ENCODE peak calls at places on chromosomes 3 and 15, in nine cellular contexts. H, I, B, M, T, R, G, C and U are unnamed samples.
A peak's percentile ranks its signal among the peaks of the same experiment; 100 is the strongest.

GRCh38 chr15:25410649-25411048 is 28.2 kb downstream of the UBE3A start:
- DNase-seq in H (no peak), I (no peak), B (no peak), M (no peak), T (peak; percentile 58), R (no peak), G (peak; percentile 36), C (no peak), U (no peak)

GRCh38 chr3:59658236-59658635 is 608.4 kb upstream of the CFAP20DC start:
- DNase-seq in H (no peak), I (no peak), B (no peak), M (no peak), T (no peak), R (no peak), G (no peak), C (no peak), U (no peak)

GRCh38 chr3:20225769-20226168 is 39.8 kb upstream of the SGO1 start:
- DNase-seq in H (peak; percentile 59), I (no peak), B (no peak), M (no peak), T (peak; percentile 47), R (no peak), G (no peak), C (no peak), U (no peak)

GRCh38 chr3:150334974-150335373 is 73.1 kb upstream of the TSC22D2 start:
- DNase-seq in H (no peak), I (no peak), B (no peak), M (no peak), T (no peak), R (no peak), G (no peak), C (no peak), U (no peak)

GRCh38 chr3:6326760-6327159 is 534.2 kb upstream of the GRM7 start:
- DNase-seq in H (no peak), I (no peak), B (no peak), M (no peak), T (no peak), R (no peak), G (no peak), C (no peak), U (no peak)

GRCh38 chr3:180934638-180935037 is 22.2 kb downstream of the FXR1 start:
- DNase-seq in H (no peak), I (no peak), B (no peak), M (no peak), T (peak; percentile 57), R (no peak), G (no peak), C (no peak), U (no peak)

GRCh38 chr15:28182216-28182615 is 83.1 kb upstream of the OCA2 start:
- DNase-seq in H (no peak), I (no peak), B (no peak), M (no peak), T (no peak), R (no peak), G (no peak), C (no peak), U (no peak)

GRCh38 chr15:75121547-75121946 is 80.1 kb upstream of the C15orf39 start:
- DNase-seq in H (no peak), I (no peak), B (no peak), M (no peak), T (no peak), R (no peak), G (no peak), C (no peak), U (no peak)

GRCh38 chr15:48373855-48374421 is 42.7 kb downstream of the DUT start:
- DNase-seq in H (peak; percentile 88), I (peak; percentile 42), B (no peak), M (peak; percentile 60), T (peak; percentile 91), R (no peak), G (no peak), C (peak; percentile 63), U (no peak)

GRCh38 chr15:95106781-95107180 is 875.4 kb downstream of the MCTP2 start:
- DNase-seq in H (no peak), I (no peak), B (no peak), M (no peak), T (no peak), R (no peak), G (no peak), C (no peak), U (no peak)

GRCh38 chr15:95495033-95495541 is 835.4 kb upstream of the NR2F2 start:
- DNase-seq in H (no peak), I (no peak), B (no peak), M (no peak), T (no peak), R (no peak), G (no peak), C (no peak), U (no peak)

GRCh38 chr3:56254835-56255234 is 213.4 kb downstream of the ERC2 start:
- DNase-seq in H (no peak), I (no peak), B (no peak), M (no peak), T (no peak), R (no peak), G (no peak), C (no peak), U (no peak)

GRCh38 chr3:61564405-61565059 is 3.2 kb downstream of the PTPRG start:
- DNase-seq in H (peak; percentile 79), I (no peak), B (no peak), M (peak; percentile 90), T (peak; percentile 73), R (peak; percentile 74), G (peak; percentile 27), C (no peak), U (peak; percentile 94)

DNA sequence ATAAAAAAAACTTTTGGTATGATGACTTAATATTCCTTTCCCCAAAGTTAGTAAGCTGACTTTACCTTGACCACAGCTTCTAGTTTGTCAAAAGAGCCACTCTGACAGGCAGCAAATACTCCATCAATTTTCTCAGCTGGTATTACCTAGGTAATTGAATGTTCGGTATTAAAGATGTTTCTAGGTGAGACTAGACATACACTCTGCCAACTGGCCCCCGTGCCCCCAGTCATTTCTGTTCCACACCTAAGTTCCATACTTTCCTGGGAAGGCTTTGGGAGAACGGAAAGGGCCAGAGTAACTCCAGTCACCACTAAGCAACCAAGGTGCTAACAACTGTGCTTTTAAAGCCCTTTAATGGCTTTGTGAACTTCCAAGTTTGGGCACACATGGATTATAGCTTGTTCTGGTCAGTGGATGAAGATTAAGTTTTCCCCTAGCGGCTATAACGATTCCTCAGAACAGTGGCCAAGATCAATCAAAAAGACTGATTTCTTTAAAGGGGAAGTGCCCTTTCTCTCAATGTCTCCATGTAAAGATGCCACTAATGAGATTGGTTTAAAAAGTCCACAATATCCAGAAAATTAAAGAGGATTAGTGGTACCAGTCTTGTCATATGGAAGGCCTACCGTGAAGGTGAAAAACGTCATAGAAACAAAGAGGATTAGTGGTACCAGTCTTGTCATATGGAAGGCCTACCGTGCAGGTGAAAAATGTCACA is 7.0 kb downstream of the EIF4A2 start:
- DNase-seq in H (peak; percentile 53), I (no peak), B (no peak), M (no peak), T (peak; percentile 72), R (no peak), G (no peak), C (no peak), U (no peak)
- TF ChIP-seq CTCF in H (no peak), I (no peak), B (no peak), M (no peak), T (peak; percentile 28), R (no peak), G (no peak), C (no peak), U (peak; percentile 34)

GRCh38 chr15:80059786-80060489 is 462 bp downstream of the ZFAND6 start:
- DNase-seq in H (no peak), I (no peak), B (no peak), M (no peak), T (peak; percentile 16), R (no peak), G (no peak), C (peak; percentile 78), U (no peak)

GRCh38 chr15:80058044-80058443 is 1.4 kb upstream of the ZFAND6 start:
- DNase-seq in H (no peak), I (no peak), B (no peak), M (no peak), T (no peak), R (no peak), G (no peak), C (no peak), U (no peak)

GRCh38 chr15:80055933-80056332 is 3.5 kb upstream of the ZFAND6 start:
- DNase-seq in H (no peak), I (no peak), B (no peak), M (no peak), T (no peak), R (no peak), G (no peak), C (no peak), U (no peak)

GRCh38 chr15:80061581-80061980 is 2.1 kb downstream of the ZFAND6 start:
- DNase-seq in H (no peak), I (no peak), B (no peak), M (no peak), T (peak; percentile 29), R (no peak), G (no peak), C (no peak), U (no peak)

GRCh38 chr15:80058851-80059785 is at the start of gene ZFAND6:
- DNase-seq in H (peak; percentile 96), I (peak; percentile 69), B (peak; percentile 88), M (peak; percentile 98), T (peak; percentile 86), R (peak; percentile 95), G (peak; percentile 72), C (peak; percentile 97), U (peak; percentile 96)
- TF ChIP-seq CTCF in H (no peak), I (no peak), B (no peak), M (no peak), T (no peak), R (no peak), G (peak; percentile 10), C (peak; percentile 32), U (no peak)

GRCh38 chr15:60964527-60964926 is 264.6 kb downstream of the RORA start:
- DNase-seq in H (no peak), I (no peak), B (no peak), M (no peak), T (no peak), R (peak; percentile 56), G (no peak), C (no peak), U (no peak)
- TF ChIP-seq CTCF in H (no peak), I (no peak), B (no peak), M (no peak), T (no peak), R (peak; percentile 23), G (no peak), C (no peak), U (no peak)

DNA sequence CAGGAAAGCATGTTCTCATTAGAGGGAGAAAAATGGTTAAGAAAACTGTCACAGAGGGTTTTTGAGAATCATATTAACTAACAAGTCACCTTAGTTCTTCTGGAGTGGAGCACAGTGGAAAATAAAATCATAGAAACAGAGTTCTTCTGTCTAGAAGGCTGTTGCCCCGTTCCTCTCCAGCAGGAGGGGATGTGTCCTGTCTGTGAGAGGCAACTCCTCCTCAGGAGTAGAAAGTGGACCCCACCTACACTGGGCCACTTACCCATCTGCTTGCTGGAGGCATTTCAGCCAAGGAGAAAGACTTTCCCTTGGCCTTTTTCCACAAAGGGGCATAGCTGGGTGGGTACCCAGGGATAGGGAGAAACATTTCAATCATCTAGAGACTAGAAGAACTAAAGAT is 106.6 kb downstream of the SSR3 start:
- DNase-seq in H (peak; percentile 43), I (no peak), B (peak; percentile 6), M (no peak), T (peak; percentile 62), R (no peak), G (no peak), C (no peak), U (no peak)
- TF ChIP-seq CTCF in H (peak; percentile 73), I (peak; percentile 48), B (peak; percentile 30), M (no peak), T (peak; percentile 78), R (no peak), G (peak; percentile 71), C (peak; percentile 23), U (peak; percentile 75)